ENCODE peak calls at places on chromosomes 1 and 21, in eight cellular contexts. V is IMR-90, O is mucosa of descending colon, J is left ventricle myocardium inferior, G is hepatocyte, R is dorsolateral prefrontal cortex, M is uterus, H is cardiac muscle cell. S is an unnamed sample.

GRCh38 chr1:203559523-203559922 is 65.6 kb downstream of the OPTC start:
- DNase-seq in V (peak; percentile 87), O (no peak), J (no peak), G (no peak), R (no peak), M (no peak), H (no peak), S (no peak)

GRCh38 chr1:169941982-169942830 is 48.5 kb upstream of the SCYL3 start:
- DNase-seq in V (peak; percentile 46), O (no peak), J (no peak), G (peak; percentile 40), R (no peak), M (no peak), H (no peak), S (no peak)

GRCh38 chr1:209323743-209324142 is 259.8 kb upstream of the CAMK1G start:
- DNase-seq in V (no peak), O (no peak), J (no peak), G (no peak), R (no peak), M (no peak), H (no peak), S (no peak)

GRCh38 chr21:32350211-32350980 is 42.4 kb downstream of the URB1 start:
- DNase-seq in V (no peak), O (no peak), J (no peak), G (no peak), R (no peak), M (no peak), H (no peak), S (no peak)

GRCh38 chr1:145858937-145859490 is at the start of gene PIAS3:
- DNase-seq in V (peak; percentile 93), O (peak; percentile 97), J (peak; percentile 97), G (peak; percentile 97), R (peak; percentile 93), M (peak; percentile 96), H (peak; percentile 97), S (peak; percentile 91)

GRCh38 chr1:74468982-74469603 is 43.3 kb downstream of the LRRC53 start:
- DNase-seq in V (peak; percentile 56), O (no peak), J (no peak), G (peak; percentile 62), R (no peak), M (no peak), H (peak; percentile 68), S (no peak)

GRCh38 chr1:217585577-217585976 is 45.3 kb downstream of the GPATCH2 start:
- DNase-seq in V (no peak), O (no peak), J (no peak), G (no peak), R (no peak), M (no peak), H (no peak), S (no peak)

GRCh38 chr1:175969236-175969635 is 225.8 kb upstream of the TNR start:
- DNase-seq in V (no peak), O (no peak), J (no peak), G (peak; percentile 13), R (no peak), M (no peak), H (no peak), S (no peak)

GRCh38 chr1:188867614-188868013 is 1610.0 kb downstream of the BRINP3 start:
- DNase-seq in V (no peak), O (no peak), J (no peak), G (no peak), R (no peak), M (no peak), H (no peak), S (no peak)

GRCh38 chr1:34884961-34885360 is 25.4 kb upstream of the SMIM12 start:
- DNase-seq in V (no peak), O (no peak), J (no peak), G (no peak), R (no peak), M (no peak), H (no peak), S (no peak)

GRCh38 chr1:229874609-229875008 is 192.4 kb upstream of the GALNT2 start:
- DNase-seq in V (no peak), O (no peak), J (no peak), G (peak; percentile 59), R (no peak), M (no peak), H (no peak), S (no peak)

GRCh38 chr1:2787163-2787911 is 14.2 kb downstream of the TTC34 start:
- DNase-seq in V (no peak), O (peak; percentile 37), J (no peak), G (no peak), R (no peak), M (peak; percentile 10), H (no peak), S (no peak)

GRCh38 chr1:3265800-3266485 is 188.5 kb upstream of the ARHGEF16 start:
- DNase-seq in V (no peak), O (no peak), J (no peak), G (no peak), R (no peak), M (no peak), H (no peak), S (no peak)

GRCh38 chr21:34795152-34796141 is 126.7 kb downstream of the CLIC6 start:
- DNase-seq in V (peak; percentile 77), O (no peak), J (no peak), G (peak; percentile 68), R (no peak), M (no peak), H (no peak), S (no peak)

GRCh38 chr1:205225901-205226765 is 1.6 kb upstream of the TMCC2 start:
- DNase-seq in V (no peak), O (no peak), J (no peak), G (no peak), R (no peak), M (no peak), H (no peak), S (no peak)

GRCh38 chr1:203178821-203179220 is 3.2 kb upstream of the MYBPH start:
- DNase-seq in V (no peak), O (no peak), J (no peak), G (no peak), R (peak; percentile 16), M (no peak), H (no peak), S (no peak)

GRCh38 chr1:46643368-46643775 is 24.8 kb downstream of the ATPAF1 start:
- DNase-seq in V (peak; percentile 89), O (no peak), J (no peak), G (peak; percentile 60), R (no peak), M (no peak), H (no peak), S (no peak)

GRCh38 chr1:202005958-202006357 is 4.4 kb upstream of the ELF3 start:
- DNase-seq in V (no peak), O (no peak), J (no peak), G (no peak), R (no peak), M (no peak), H (peak; percentile 45), S (no peak)

DNA sequence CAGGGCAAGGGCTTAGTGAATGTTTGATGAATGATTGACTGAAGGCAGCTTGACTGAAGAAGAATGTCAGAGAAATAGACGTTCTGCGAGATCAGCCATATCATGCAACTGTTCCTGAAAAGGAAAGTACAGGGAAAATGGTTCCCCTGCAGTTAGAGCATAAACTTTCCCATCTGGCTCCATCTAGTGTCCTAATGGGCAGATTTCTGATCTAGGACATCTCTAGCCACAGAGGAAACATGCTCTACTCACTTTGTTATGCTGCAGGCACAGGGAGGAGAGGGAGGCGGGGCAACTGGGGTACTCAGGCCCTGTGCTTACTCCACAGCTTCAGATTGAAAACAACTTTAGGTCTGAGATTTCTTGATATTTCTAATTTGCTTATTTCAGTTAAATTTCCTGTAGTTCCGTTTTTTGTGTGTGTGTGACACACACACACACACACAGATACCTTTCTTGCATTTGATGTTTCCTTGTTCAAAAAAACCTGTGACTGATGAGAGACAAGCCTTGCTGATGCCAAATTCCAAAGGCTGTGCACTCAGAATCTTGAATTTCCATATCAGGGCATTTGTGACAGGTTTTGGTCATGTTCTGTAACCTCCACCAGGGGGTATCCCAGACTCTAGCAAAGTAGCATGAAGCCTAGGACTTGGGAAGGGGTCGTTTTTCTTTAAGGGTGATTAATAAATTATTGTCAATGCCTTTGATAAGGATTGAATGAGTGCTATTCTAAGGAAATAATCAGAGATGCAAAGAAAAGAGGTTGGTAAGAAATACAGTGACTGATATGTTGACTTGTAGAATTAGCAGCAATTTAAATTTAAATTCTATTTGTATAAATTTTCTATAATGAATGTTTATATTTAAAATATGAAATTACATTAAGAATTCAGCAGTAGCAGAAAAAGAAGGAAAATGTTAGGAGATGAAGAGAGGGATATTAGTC is 139.7 kb upstream of the BEND5 start:
- DNase-seq in V (peak; percentile 2), O (no peak), J (no peak), G (peak; percentile 70), R (no peak), M (no peak), H (peak; percentile 23), S (no peak)
- TF ChIP-seq CTCF in V (peak; percentile 12), O (no peak), J (peak; percentile 38), G (peak; percentile 42), R (peak; percentile 26), M (no peak), H (peak; percentile 52), S (no peak)

GRCh38 chr1:53541761-53542550 is 82.8 kb downstream of the DMRTB1 start:
- DNase-seq in V (peak; percentile 90), O (peak; percentile 40), J (no peak), G (peak; percentile 59), R (no peak), M (peak; percentile 70), H (peak; percentile 54), S (no peak)
- TF ChIP-seq CTCF in V (peak; percentile 38), O (no peak), J (no peak), G (peak; percentile 14), R (no peak), M (peak; percentile 21), H (peak; percentile 35), S (no peak)

GRCh38 chr1:94544706-94545490 is 3.3 kb upstream of the F3 start:
- DNase-seq in V (peak; percentile 88), O (no peak), J (no peak), G (no peak), R (no peak), M (no peak), H (no peak), S (no peak)
- TF ChIP-seq CTCF in V (peak; percentile 41), O (no peak), J (no peak), G (no peak), R (no peak), M (no peak), H (peak; percentile 15), S (no peak)

GRCh38 chr1:180369061-180369460 is 133.3 kb downstream of the ACBD6 start:
- DNase-seq in V (no peak), O (no peak), J (no peak), G (no peak), R (no peak), M (no peak), H (no peak), S (no peak)

GRCh38 chr1:180363596-180363995 is 133.5 kb downstream of the LHX4 start:
- DNase-seq in V (no peak), O (no peak), J (no peak), G (no peak), R (no peak), M (no peak), H (no peak), S (no peak)

GRCh38 chr1:180360333-180361075 is 130.4 kb downstream of the LHX4 start:
- DNase-seq in V (peak; percentile 72), O (no peak), J (no peak), G (no peak), R (no peak), M (no peak), H (no peak), S (no peak)

GRCh38 chr1:180366386-180367068 is 135.8 kb downstream of the ACBD6 start:
- DNase-seq in V (peak; percentile 70), O (no peak), J (no peak), G (no peak), R (no peak), M (no peak), H (no peak), S (no peak)

GRCh38 chr1:180365039-180365438 is 135.0 kb downstream of the LHX4 start:
- DNase-seq in V (no peak), O (no peak), J (no peak), G (no peak), R (no peak), M (no peak), H (no peak), S (no peak)
- TF ChIP-seq CTCF in V (no peak), O (no peak), J (no peak), G (no peak), R (peak; percentile 31), M (no peak), H (no peak), S (no peak)